ENCODE peak calls at places on chromosomes 13 and 19, in six cellular contexts. One of them, this sample, is unnamed.

GRCh38 chr19:5154129-5154798 is 185.4 kb downstream of the KDM4B start:
- DNase-seq in CD4-positive, alpha-beta memory T cell: no peak
- DNase-seq in Panc1: no peak
- DNase-seq in A549: peak; percentile 26
- DNase-seq in ascending aorta: no peak
- DNase-seq in heart right ventricle: peak; percentile 34
- DNase-seq in this sample: no peak

GRCh38 chr19:19566306-19566705 is 28.2 kb downstream of the CILP2 start:
- DNase-seq in CD4-positive, alpha-beta memory T cell: no peak
- DNase-seq in Panc1: no peak
- DNase-seq in A549: no peak
- DNase-seq in ascending aorta: no peak
- DNase-seq in heart right ventricle: no peak
- DNase-seq in this sample: no peak

GRCh38 chr19:19514215-19514633 is 1.1 kb downstream of the TSSK6 start:
- DNase-seq in CD4-positive, alpha-beta memory T cell: peak; percentile 6
- DNase-seq in Panc1: no peak
- DNase-seq in A549: no peak
- DNase-seq in ascending aorta: no peak
- DNase-seq in heart right ventricle: peak; percentile 93
- DNase-seq in this sample: no peak

GRCh38 chr13:113001251-113002140 is 32.5 kb downstream of the MCF2L start:
- DNase-seq in CD4-positive, alpha-beta memory T cell: no peak
- DNase-seq in Panc1: no peak
- DNase-seq in A549: no peak
- DNase-seq in ascending aorta: no peak
- DNase-seq in heart right ventricle: no peak
- DNase-seq in this sample: no peak

GRCh38 chr19:1104452-1105216 is 840 bp downstream of the GPX4 start:
- DNase-seq in CD4-positive, alpha-beta memory T cell: peak; percentile 68
- DNase-seq in Panc1: no peak
- DNase-seq in A549: peak; percentile 70
- DNase-seq in ascending aorta: no peak
- DNase-seq in heart right ventricle: peak; percentile 76
- DNase-seq in this sample: no peak

GRCh38 chr13:98598043-98598442 is 21.1 kb upstream of the STK24 start:
- DNase-seq in CD4-positive, alpha-beta memory T cell: no peak
- DNase-seq in Panc1: no peak
- DNase-seq in A549: peak; percentile 9
- DNase-seq in ascending aorta: no peak
- DNase-seq in heart right ventricle: no peak
- DNase-seq in this sample: no peak

GRCh38 chr19:23118400-23118799 is 1.6 kb downstream of the ZNF730 start:
- DNase-seq in CD4-positive, alpha-beta memory T cell: no peak
- DNase-seq in Panc1: no peak
- DNase-seq in A549: no peak
- DNase-seq in ascending aorta: no peak
- DNase-seq in heart right ventricle: no peak
- DNase-seq in this sample: no peak

GRCh38 chr13:45473627-45474026 is 8.9 kb downstream of the COG3 start:
- DNase-seq in CD4-positive, alpha-beta memory T cell: peak; percentile 28
- DNase-seq in Panc1: no peak
- DNase-seq in A549: peak; percentile 12
- DNase-seq in ascending aorta: no peak
- DNase-seq in heart right ventricle: no peak
- DNase-seq in this sample: no peak

GRCh38 chr19:50383852-50384684 is at the start of gene POLD1:
- DNase-seq in CD4-positive, alpha-beta memory T cell: peak; percentile 99
- DNase-seq in Panc1: peak; percentile 78
- DNase-seq in A549: peak; percentile 99
- DNase-seq in ascending aorta: peak; percentile 94
- DNase-seq in heart right ventricle: peak; percentile 97
- DNase-seq in this sample: peak; percentile 95

GRCh38 chr13:71712988-71713653 is 153.9 kb downstream of the DACH1 start:
- DNase-seq in CD4-positive, alpha-beta memory T cell: no peak
- DNase-seq in Panc1: no peak
- DNase-seq in A549: no peak
- DNase-seq in ascending aorta: no peak
- DNase-seq in heart right ventricle: no peak
- DNase-seq in this sample: no peak

GRCh38 chr13:110726726-110727125 is 13.2 kb downstream of the ING1 start:
- DNase-seq in CD4-positive, alpha-beta memory T cell: peak; percentile 55
- DNase-seq in Panc1: no peak
- DNase-seq in A549: no peak
- DNase-seq in ascending aorta: no peak
- DNase-seq in heart right ventricle: no peak
- DNase-seq in this sample: no peak

GRCh38 chr19:38889803-38890202 is 9.6 kb downstream of the SIRT2 start:
- DNase-seq in CD4-positive, alpha-beta memory T cell: no peak
- DNase-seq in Panc1: no peak
- DNase-seq in A549: no peak
- DNase-seq in ascending aorta: no peak
- DNase-seq in heart right ventricle: no peak
- DNase-seq in this sample: no peak

DNA sequence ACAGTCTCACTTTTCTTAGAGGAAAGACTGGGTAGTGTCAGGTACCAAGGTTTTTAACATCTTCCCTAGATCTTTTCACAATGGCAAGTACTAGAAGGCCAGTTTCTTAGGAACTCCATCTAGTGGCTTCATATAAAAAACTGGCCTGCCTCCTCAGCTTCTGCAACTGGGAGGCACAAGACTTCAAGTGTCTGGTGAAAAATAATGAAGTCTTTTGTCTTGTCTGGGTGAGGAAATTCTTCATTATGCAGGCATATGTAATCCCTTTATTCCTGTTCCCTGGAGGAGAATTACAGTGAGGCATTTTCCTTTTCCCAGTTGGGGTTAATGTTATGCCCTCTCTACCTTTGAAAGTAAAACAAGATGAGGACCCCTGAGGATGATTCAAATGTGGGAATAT is 300.5 kb downstream of the NALCN start:
- DNase-seq in CD4-positive, alpha-beta memory T cell: no peak
- DNase-seq in Panc1: no peak
- DNase-seq in A549: peak; percentile 13
- DNase-seq in ascending aorta: no peak
- DNase-seq in heart right ventricle: no peak
- DNase-seq in this sample: no peak
- H3K27ac ChIP-seq in CD4-positive, alpha-beta memory T cell: no peak overlapping the region
- H3K27ac ChIP-seq in Panc1: no peak overlapping the region
- H3K27ac ChIP-seq in A549: no peak overlapping the region
- H3K27ac ChIP-seq in ascending aorta: no peak overlapping the region
- H3K27ac ChIP-seq in heart right ventricle: no peak overlapping the region
- H3K27ac ChIP-seq in this sample: no peak overlapping the region

DNA sequence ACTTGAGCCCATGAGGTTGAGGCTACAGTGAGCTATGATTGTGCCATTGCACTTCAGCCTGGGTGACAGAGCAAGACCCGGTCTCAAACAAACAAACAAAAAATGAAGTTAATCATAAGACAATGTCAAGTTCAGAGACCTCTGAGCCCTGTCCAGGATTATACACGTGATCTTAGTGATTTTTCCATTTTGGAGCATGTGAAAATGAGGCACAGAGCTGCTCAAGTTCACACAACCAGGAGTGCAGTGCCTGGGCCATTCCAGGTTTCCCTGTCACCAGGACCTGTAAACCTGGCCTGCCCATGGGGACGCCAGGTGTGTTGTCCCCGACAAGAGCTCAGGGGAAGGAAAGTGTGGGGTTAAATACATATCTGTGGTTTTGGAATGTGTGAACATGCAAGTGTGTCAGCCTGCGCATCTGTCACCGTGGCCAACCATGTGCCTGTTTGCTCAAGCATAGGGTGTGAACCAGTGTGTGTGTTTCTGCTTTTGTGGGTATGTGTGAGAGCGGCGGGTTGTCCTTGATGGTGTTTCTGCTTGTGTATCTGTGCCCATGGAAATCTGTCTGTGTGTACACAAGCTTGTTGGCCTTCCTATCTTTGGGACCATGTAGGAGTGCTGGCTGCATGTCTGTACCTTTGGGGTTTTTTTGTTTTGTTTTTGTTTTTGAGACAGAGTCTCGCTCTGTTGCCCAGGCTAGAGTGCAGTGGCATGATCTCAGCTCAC is 1.5 kb upstream of the FXYD1 start:
- DNase-seq in CD4-positive, alpha-beta memory T cell: no peak
- DNase-seq in Panc1: no peak
- DNase-seq in A549: no peak
- DNase-seq in ascending aorta: no peak
- DNase-seq in heart right ventricle: no peak
- DNase-seq in this sample: no peak
- H3K27ac ChIP-seq in CD4-positive, alpha-beta memory T cell: no peak overlapping the region
- H3K27ac ChIP-seq in Panc1: no peak overlapping the region
- H3K27ac ChIP-seq in A549: no peak overlapping the region
- H3K27ac ChIP-seq in ascending aorta: no peak overlapping the region
- H3K27ac ChIP-seq in heart right ventricle: no peak overlapping the region
- H3K27ac ChIP-seq in this sample: peak overlapping the region; percentile 96

GRCh38 chr19:43610493-43610892 is 1.4 kb upstream of the SRRM5 start:
- DNase-seq in CD4-positive, alpha-beta memory T cell: no peak
- DNase-seq in Panc1: no peak
- DNase-seq in A549: peak; percentile 20
- DNase-seq in ascending aorta: no peak
- DNase-seq in heart right ventricle: no peak
- DNase-seq in this sample: no peak

GRCh38 chr19:43609872-43610271 is 2.0 kb upstream of the SRRM5 start:
- DNase-seq in CD4-positive, alpha-beta memory T cell: no peak
- DNase-seq in Panc1: no peak
- DNase-seq in A549: no peak
- DNase-seq in ascending aorta: no peak
- DNase-seq in heart right ventricle: no peak
- DNase-seq in this sample: no peak

GRCh38 chr19:43607238-43608205 is 4.4 kb upstream of the SRRM5 start:
- DNase-seq in CD4-positive, alpha-beta memory T cell: no peak
- DNase-seq in Panc1: no peak
- DNase-seq in A549: no peak
- DNase-seq in ascending aorta: no peak
- DNase-seq in heart right ventricle: no peak
- DNase-seq in this sample: no peak

GRCh38 chr19:43606569-43607229 is 5.2 kb upstream of the SRRM5 start:
- DNase-seq in CD4-positive, alpha-beta memory T cell: no peak
- DNase-seq in Panc1: no peak
- DNase-seq in A549: no peak
- DNase-seq in ascending aorta: no peak
- DNase-seq in heart right ventricle: no peak
- DNase-seq in this sample: no peak

GRCh38 chr19:43605875-43606568 is 5.9 kb upstream of the SRRM5 start:
- DNase-seq in CD4-positive, alpha-beta memory T cell: no peak
- DNase-seq in Panc1: no peak
- DNase-seq in A549: no peak
- DNase-seq in ascending aorta: no peak
- DNase-seq in heart right ventricle: no peak
- DNase-seq in this sample: no peak
- H3K27ac ChIP-seq in CD4-positive, alpha-beta memory T cell: no peak overlapping the region
- H3K27ac ChIP-seq in Panc1: no peak overlapping the region
- H3K27ac ChIP-seq in A549: no peak overlapping the region
- H3K27ac ChIP-seq in ascending aorta: no peak overlapping the region
- H3K27ac ChIP-seq in heart right ventricle: no peak overlapping the region
- H3K27ac ChIP-seq in this sample: no peak overlapping the region

GRCh38 chr19:14542721-14543328 is 13.4 kb downstream of the TECR start:
- DNase-seq in CD4-positive, alpha-beta memory T cell: no peak
- DNase-seq in Panc1: no peak
- DNase-seq in A549: no peak
- DNase-seq in ascending aorta: no peak
- DNase-seq in heart right ventricle: no peak
- DNase-seq in this sample: no peak
- H3K27ac ChIP-seq in CD4-positive, alpha-beta memory T cell: no peak overlapping the region
- H3K27ac ChIP-seq in Panc1: no peak overlapping the region
- H3K27ac ChIP-seq in A549: no peak overlapping the region
- H3K27ac ChIP-seq in ascending aorta: no peak overlapping the region
- H3K27ac ChIP-seq in heart right ventricle: peak overlapping the region; percentile 45
- H3K27ac ChIP-seq in this sample: peak overlapping the region; percentile 61

DNA sequence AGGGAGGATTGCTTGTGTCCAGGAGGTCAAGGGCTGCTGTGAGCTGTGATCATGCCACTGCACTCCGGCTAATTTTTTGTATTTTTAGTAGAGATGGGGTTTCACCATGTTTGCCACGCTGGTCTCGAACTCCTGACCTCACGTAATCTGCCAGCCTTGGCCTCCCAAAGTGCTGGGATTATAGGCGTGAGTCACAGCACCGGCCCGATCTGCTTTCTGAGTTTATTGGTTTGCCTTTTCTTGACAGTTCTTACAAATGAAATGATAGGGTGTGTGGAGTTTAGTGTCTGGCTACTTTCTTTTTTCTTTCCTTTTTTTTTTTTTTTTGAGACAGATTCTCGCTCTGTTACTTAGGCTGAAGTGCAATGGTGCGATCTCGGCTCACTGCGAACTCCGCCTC is 848 bp downstream of the C19orf44 start:
- DNase-seq in CD4-positive, alpha-beta memory T cell: no peak
- DNase-seq in Panc1: no peak
- DNase-seq in A549: no peak
- DNase-seq in ascending aorta: no peak
- DNase-seq in heart right ventricle: no peak
- DNase-seq in this sample: no peak
- H3K27ac ChIP-seq in CD4-positive, alpha-beta memory T cell: no peak overlapping the region
- H3K27ac ChIP-seq in Panc1: peak overlapping the region; percentile 76
- H3K27ac ChIP-seq in A549: peak overlapping the region; percentile 87
- H3K27ac ChIP-seq in ascending aorta: peak overlapping the region; percentile 69
- H3K27ac ChIP-seq in heart right ventricle: peak overlapping the region; percentile 82
- H3K27ac ChIP-seq in this sample: no peak overlapping the region

This sample was measured in vagina.